ENCODE peak calls at places on chromosomes 4 and X, in eight cellular contexts. M is germinal center; H is A172; P is Panc1; J is transverse colon; F is stimulated activated CD8-positive, alpha-beta memory T cell treated with anti-CD3 and anti-CD28 coated beads, Interleukin-4, amount 100 ng/mL, for 4 hours; G is NCI-H510A treated with DMSO at 0.1 percent for 48 hours; C is cardiac muscle cell. Z is an unnamed sample.

GRCh38 chrX:108736509-108737479 is at the start of gene IRS4:
- DNase-seq in M (no peak), H (no peak), P (no peak), J (no peak), F (no peak), G (peak; percentile 65), C (peak; percentile 79), Z (no peak)

GRCh38 chr4:156977435-156978160 is 6.0 kb upstream of the PDGFC start:
- DNase-seq in M (no peak), H (peak; percentile 73), P (no peak), J (no peak), F (no peak), G (no peak), C (no peak), Z (no peak)

GRCh38 chr4:14254252-14254651 is 626.7 kb upstream of the BOD1L1 start:
- DNase-seq in M (no peak), H (peak; percentile 31), P (no peak), J (peak; percentile 25), F (no peak), G (no peak), C (peak; percentile 38), Z (no peak)

GRCh38 chrX:10516781-10517322 is 103.5 kb downstream of the MID1 start:
- DNase-seq in M (no peak), H (no peak), P (no peak), J (no peak), F (no peak), G (no peak), C (no peak), Z (no peak)

GRCh38 chrX:136065044-136065671 is 79.9 kb downstream of the SLC9A6 start:
- DNase-seq in M (no peak), H (no peak), P (no peak), J (no peak), F (no peak), G (no peak), C (peak; percentile 5), Z (peak; percentile 25)

GRCh38 chr4:73998040-73999011 is at the start of gene CXCL5:
- DNase-seq in M (no peak), H (no peak), P (no peak), J (peak; percentile 16), F (no peak), G (no peak), C (peak; percentile 28), Z (no peak)

GRCh38 chrX:11530621-11531020 is 135.1 kb downstream of the ARHGAP6 start:
- DNase-seq in M (no peak), H (no peak), P (no peak), J (no peak), F (no peak), G (no peak), C (no peak), Z (no peak)

GRCh38 chr4:158010346-158010745 is 162.5 kb downstream of the GASK1B start:
- DNase-seq in M (no peak), H (no peak), P (no peak), J (no peak), F (no peak), G (no peak), C (no peak), Z (no peak)

GRCh38 chrX:17922303-17922702 is 61.2 kb upstream of the RAI2 start:
- DNase-seq in M (no peak), H (no peak), P (no peak), J (peak; percentile 12), F (no peak), G (peak; percentile 13), C (no peak), Z (no peak)

GRCh38 chrX:73758253-73758652 is 195.3 kb downstream of the CHIC1 start:
- DNase-seq in M (no peak), H (no peak), P (no peak), J (no peak), F (no peak), G (no peak), C (no peak), Z (no peak)

Z was measured in T-helper 1 cell.